ENCODE peak calls at places on chromosomes 3 and 15, in eight cellular contexts. W is transverse colon, L is NB4, P is body of pancreas, T is gastrocnemius medialis, D is HepG2, B is GM12891, O is Peyer's patch. G is an unnamed sample.

GRCh38 chr3:140022061-140022781 is 87.2 kb downstream of the CLSTN2 start:
- DNase-seq in W (no peak), L (no peak), P (peak; percentile 19), T (peak; percentile 14), D (no peak), B (no peak), O (no peak), G (no peak)

GRCh38 chr3:11074007-11074406 is 80.3 kb upstream of the HRH1 start:
- DNase-seq in W (no peak), L (peak; percentile 19), P (no peak), T (no peak), D (no peak), B (no peak), O (no peak), G (no peak)

GRCh38 chr3:195790891-195791290 is 20.8 kb downstream of the MUC4 start:
- DNase-seq in W (no peak), L (no peak), P (no peak), T (no peak), D (no peak), B (no peak), O (no peak), G (no peak)

GRCh38 chr3:45012577-45012976 is 13.5 kb upstream of the CLEC3B start:
- DNase-seq in W (no peak), L (no peak), P (no peak), T (no peak), D (no peak), B (no peak), O (no peak), G (no peak)

GRCh38 chr3:155870133-155870944 is at the start of gene GMPS:
- DNase-seq in W (peak; percentile 96), L (peak; percentile 95), P (peak; percentile 96), T (peak; percentile 93), D (peak; percentile 84), B (peak; percentile 93), O (peak; percentile 97), G (peak; percentile 97)

GRCh38 chr3:19250959-19251610 is 102.8 kb downstream of the KCNH8 start:
- DNase-seq in W (no peak), L (peak; percentile 9), P (peak; percentile 39), T (no peak), D (peak; percentile 1), B (no peak), O (no peak), G (no peak)

GRCh38 chr3:74009961-74010859 is 385.5 kb upstream of the PDZRN3 start:
- DNase-seq in W (no peak), L (no peak), P (no peak), T (no peak), D (no peak), B (no peak), O (no peak), G (no peak)

GRCh38 chr3:142209655-142210054 is 15.7 kb downstream of the GK5 start:
- DNase-seq in W (no peak), L (peak; percentile 44), P (no peak), T (no peak), D (no peak), B (no peak), O (peak; percentile 64), G (peak; percentile 9)

GRCh38 chr3:7401418-7401817 is 540.5 kb downstream of the GRM7 start:
- DNase-seq in W (no peak), L (no peak), P (no peak), T (no peak), D (no peak), B (no peak), O (no peak), G (no peak)

GRCh38 chr15:91158415-91159394 is 58.6 kb downstream of the SV2B start:
- DNase-seq in W (no peak), L (no peak), P (no peak), T (no peak), D (no peak), B (no peak), O (no peak), G (no peak)

GRCh38 chr3:134685881-134686802 is 35.3 kb upstream of the KY start:
- DNase-seq in W (no peak), L (no peak), P (no peak), T (peak; percentile 58), D (no peak), B (no peak), O (no peak), G (no peak)

GRCh38 chr3:16439163-16439847 is 74.2 kb downstream of the RFTN1 start:
- DNase-seq in W (no peak), L (no peak), P (no peak), T (no peak), D (no peak), B (no peak), O (no peak), G (no peak)

GRCh38 chr3:165193392-165194268 is 2.6 kb downstream of the SLITRK3 start:
- DNase-seq in W (no peak), L (no peak), P (no peak), T (no peak), D (no peak), B (no peak), O (no peak), G (no peak)

GRCh38 chr3:71135373-71136088 is 448.0 kb downstream of the FOXP1 start:
- DNase-seq in W (no peak), L (no peak), P (peak; percentile 64), T (no peak), D (peak; percentile 49), B (no peak), O (no peak), G (no peak)

GRCh38 chr3:69095636-69096035 is 10.9 kb downstream of the ARL6IP5 start:
- DNase-seq in W (no peak), L (no peak), P (no peak), T (no peak), D (no peak), B (no peak), O (no peak), G (peak; percentile 18)

GRCh38 chr15:53218996-53219580 is 429.0 kb upstream of the ONECUT1 start:
- DNase-seq in W (no peak), L (no peak), P (no peak), T (no peak), D (peak; percentile 18), B (no peak), O (no peak), G (no peak)

GRCh38 chr3:169150874-169151273 is 512.6 kb downstream of the MECOM start:
- DNase-seq in W (no peak), L (no peak), P (no peak), T (no peak), D (no peak), B (no peak), O (no peak), G (no peak)

GRCh38 chr3:157135671-157136396 is 24.1 kb downstream of the CCNL1 start:
- DNase-seq in W (no peak), L (no peak), P (peak; percentile 45), T (no peak), D (peak; percentile 64), B (no peak), O (peak; percentile 48), G (no peak)

GRCh38 chr3:157133434-157134320 is 26.3 kb downstream of the CCNL1 start:
- DNase-seq in W (no peak), L (no peak), P (no peak), T (no peak), D (no peak), B (no peak), O (no peak), G (no peak)

GRCh38 chr3:157132936-157133335 is 27.0 kb downstream of the CCNL1 start:
- DNase-seq in W (no peak), L (no peak), P (peak; percentile 31), T (peak; percentile 43), D (no peak), B (no peak), O (no peak), G (no peak)

GRCh38 chr3:157136647-157137387 is 23.1 kb downstream of the CCNL1 start:
- DNase-seq in W (peak; percentile 83), L (no peak), P (peak; percentile 82), T (peak; percentile 57), D (peak; percentile 82), B (no peak), O (peak; percentile 90), G (no peak)

GRCh38 chr3:157134620-157135191 is 25.2 kb downstream of the CCNL1 start:
- DNase-seq in W (no peak), L (no peak), P (peak; percentile 88), T (peak; percentile 36), D (peak; percentile 90), B (no peak), O (peak; percentile 77), G (no peak)
- TF ChIP-seq POLR2A in W (peak; percentile 14), L (no peak), P (no peak), T (no peak), D (peak; percentile 32), B (no peak), O (peak; percentile 68), G (no peak)

GRCh38 chr3:4492240-4493007 is 724 bp upstream of the ITPR1 start:
- DNase-seq in W (peak; percentile 62), L (peak; percentile 82), P (peak; percentile 54), T (peak; percentile 46), D (peak; percentile 50), B (no peak), O (peak; percentile 71), G (peak; percentile 64)
- TF ChIP-seq POLR2A in W (no peak), L (no peak), P (peak; percentile 33), T (no peak), D (no peak), B (no peak), O (no peak), G (no peak)

GRCh38 chr3:63383040-63383439 is 104.9 kb downstream of the SYNPR start:
- DNase-seq in W (no peak), L (no peak), P (no peak), T (no peak), D (no peak), B (no peak), O (no peak), G (no peak)
- TF ChIP-seq POLR2A in W (no peak), L (no peak), P (no peak), T (no peak), D (no peak), B (no peak), O (no peak), G (no peak)

GRCh38 chr15:72034859-72035650 is 82.9 kb downstream of the MYO9A start:
- DNase-seq in W (no peak), L (no peak), P (no peak), T (no peak), D (no peak), B (no peak), O (no peak), G (no peak)

GRCh38 chr15:72033285-72033684 is 84.7 kb downstream of the MYO9A start:
- DNase-seq in W (no peak), L (no peak), P (no peak), T (no peak), D (no peak), B (no peak), O (no peak), G (no peak)

GRCh38 chr15:72037321-72037720 is 80.6 kb downstream of the MYO9A start:
- DNase-seq in W (no peak), L (peak; percentile 5), P (no peak), T (no peak), D (peak; percentile 1), B (no peak), O (no peak), G (no peak)

GRCh38 chr15:72034351-72034750 is 83.6 kb downstream of the MYO9A start:
- DNase-seq in W (no peak), L (no peak), P (no peak), T (no peak), D (no peak), B (no peak), O (no peak), G (no peak)

DNA sequence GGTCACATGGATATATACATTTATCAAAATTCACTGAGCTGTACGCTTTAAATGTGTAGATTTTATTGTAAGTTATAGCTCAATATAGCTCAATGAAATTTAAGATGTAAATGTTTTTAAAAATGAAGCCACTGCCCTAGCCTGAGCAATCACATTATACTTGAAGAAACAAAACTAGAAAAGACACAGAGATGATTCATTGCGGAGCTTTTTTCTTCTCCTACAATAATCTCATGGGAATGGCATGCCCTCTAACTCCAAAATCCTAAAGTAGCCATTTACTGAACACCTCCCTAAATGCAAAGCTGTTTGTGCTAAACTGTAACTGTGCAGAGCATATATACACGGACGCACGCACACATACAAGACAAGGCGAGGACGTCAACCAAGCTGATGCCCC is 84.2 kb downstream of the MYO9A start:
- DNase-seq in W (no peak), L (no peak), P (no peak), T (no peak), D (no peak), B (no peak), O (no peak), G (no peak)
- TF ChIP-seq POLR2A in W (no peak), L (no peak), P (no peak), T (no peak), D (no peak), B (no peak), O (no peak), G (no peak)

G was measured in erythroblast.